ENCODE peak calls at places on chromosomes 12 and 14, in five cellular contexts. E is thoracic aorta, V is HCT116, C is GM12865, P is transverse colon. H is an unnamed sample.

GRCh38 chr12:4630262-4630661 is 18.6 kb downstream of the AKAP3 start:
- DNase-seq in E (no peak), V (no peak), C (no peak), P (no peak), H (no peak)

GRCh38 chr12:121649403-121649802 is 20.1 kb downstream of the MORN3 start:
- DNase-seq in P (no peak), V (no peak), C (no peak), E (no peak), H (no peak)

GRCh38 chr12:39959467-39959866 is 146.4 kb downstream of the SLC2A13 start:
- DNase-seq in C (no peak), V (no peak), E (no peak), P (no peak), H (no peak)

GRCh38 chr14:64541261-64541970 is 875 bp downstream of the HSPA2 start:
- DNase-seq in V (no peak), E (no peak), P (peak), C (peak), H (no peak)

GRCh38 chr14:81246561-81247270 is 26.0 kb upstream of the GTF2A1 start:
- DNase-seq in E (no peak), P (no peak), C (no peak), V (no peak), H (peak)

GRCh38 chr12:65171073-65171472 is 1.7 kb downstream of the LEMD3 start:
- DNase-seq in V (no peak), E (no peak), P (no peak), C (no peak), H (no peak)

GRCh38 chr14:74018029-74018703 is 922 bp downstream of the ENTPD5 start:
- DNase-seq in C (no peak), E (no peak), V (no peak), P (no peak), H (no peak)

GRCh38 chr12:14841761-14842160 is 1.6 kb downstream of the ART4 start:
- DNase-seq in C (no peak), E (peak), P (peak), V (no peak), H (no peak)

GRCh38 chr14:100622234-100622633 is 35.0 kb upstream of the BEGAIN start:
- DNase-seq in P (peak), E (no peak), C (no peak), V (no peak), H (no peak)

GRCh38 chr12:65318186-65318685 is 39.8 kb downstream of the MSRB3 start:
- DNase-seq in C (no peak), V (no peak), E (no peak), P (no peak), H (no peak)

GRCh38 chr14:105364100-105364708 is 34.1 kb upstream of the TEX22 start:
- DNase-seq in E (no peak), V (no peak), P (peak), C (no peak), H (peak)

GRCh38 chr12:130593056-130593455 is 123.0 kb downstream of the RIMBP2 start:
- DNase-seq in C (no peak), V (no peak), E (no peak), P (no peak), H (no peak)

GRCh38 chr12:8609061-8609570 is 3.5 kb downstream of the AICDA start:
- DNase-seq in C (peak), E (no peak), P (no peak), V (peak), H (no peak)

GRCh38 chr14:36747411-36748184 is 85.9 kb downstream of the PAX9 start:
- DNase-seq in C (no peak), E (no peak), V (no peak), P (no peak), H (peak)

GRCh38 chr14:35250319-35250718 is 41.9 kb upstream of the PSMA6 start:
- DNase-seq in E (no peak), V (no peak), P (no peak), C (no peak), H (no peak)

GRCh38 chr12:25376392-25376791 is 125.7 kb upstream of the KRAS start:
- DNase-seq in P (no peak), V (no peak), E (no peak), C (no peak), H (no peak)

GRCh38 chr12:51914034-51914923 is 7.0 kb downstream of the ACVRL1 start:
- DNase-seq in E (no peak), P (no peak), C (no peak), V (no peak), H (no peak)
- H3K4me3 ChIP-seq in E (no peak), P (no peak), C (no peak), V (no peak), H (no peak)

GRCh38 chr14:31418440-31418839 is 1.9 kb downstream of the HEATR5A start:
- DNase-seq in P (no peak), V (no peak), E (no peak), C (no peak), H (no peak)

GRCh38 chr14:31420013-31420318 is 384 bp downstream of the HEATR5A start:
- DNase-seq in P (peak), C (peak), E (no peak), V (no peak), H (no peak)

GRCh38 chr14:31419179-31420012 is 954 bp downstream of the HEATR5A start:
- DNase-seq in V (no peak), E (no peak), P (no peak), C (no peak), H (no peak)

GRCh38 chr14:31420319-31421081 is at the start of gene HEATR5A:
- DNase-seq in E (peak), P (peak), V (peak), C (peak), H (peak)

GRCh38 chr14:31421200-31421599 is 850 bp upstream of the HEATR5A start:
- DNase-seq in C (no peak), V (no peak), E (no peak), P (no peak), H (no peak)
- H3K4me3 ChIP-seq in C (peak), V (peak), E (peak), P (no peak), H (peak)

DNA sequence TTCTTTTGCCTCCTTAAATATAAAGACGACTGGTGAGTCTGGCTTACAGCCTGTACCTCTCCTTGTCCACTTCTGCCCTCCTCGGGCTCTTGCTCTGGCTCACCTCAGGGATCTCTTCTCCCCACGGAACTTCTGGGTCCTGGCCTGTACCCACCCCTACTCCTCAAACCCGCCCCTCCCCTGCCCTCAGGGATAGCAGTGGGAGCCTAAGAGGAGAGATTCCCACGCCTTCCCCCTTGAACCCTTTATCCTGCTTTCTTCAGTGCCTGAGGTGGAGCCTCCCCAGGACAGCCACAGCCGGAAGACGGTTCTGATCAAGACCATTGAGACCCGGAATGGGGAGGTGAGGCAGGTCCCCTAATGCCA is 2.7 kb downstream of the PRPH start:
- DNase-seq in P (no peak), C (no peak), V (no peak), E (no peak), H (no peak)
- H3K4me3 ChIP-seq in P (peak), C (no peak), V (peak), E (no peak), H (no peak)

GRCh38 chr14:75064205-75064567 is 362 bp upstream of the ACYP1 start:
- DNase-seq in E (no peak), P (no peak), C (no peak), V (no peak), H (no peak)
- H3K4me3 ChIP-seq in E (peak), P (peak), C (peak), V (peak), H (peak)

GRCh38 chr12:76428117-76428516 is 79.9 kb upstream of the BBS10 start:
- DNase-seq in V (no peak), C (no peak), E (no peak), P (no peak), H (no peak)

GRCh38 chr12:76432733-76433132 is 84.5 kb upstream of the BBS10 start:
- DNase-seq in V (no peak), E (no peak), C (no peak), P (no peak), H (no peak)
- H3K4me3 ChIP-seq in V (no peak), E (no peak), C (no peak), P (no peak), H (no peak)

DNA sequence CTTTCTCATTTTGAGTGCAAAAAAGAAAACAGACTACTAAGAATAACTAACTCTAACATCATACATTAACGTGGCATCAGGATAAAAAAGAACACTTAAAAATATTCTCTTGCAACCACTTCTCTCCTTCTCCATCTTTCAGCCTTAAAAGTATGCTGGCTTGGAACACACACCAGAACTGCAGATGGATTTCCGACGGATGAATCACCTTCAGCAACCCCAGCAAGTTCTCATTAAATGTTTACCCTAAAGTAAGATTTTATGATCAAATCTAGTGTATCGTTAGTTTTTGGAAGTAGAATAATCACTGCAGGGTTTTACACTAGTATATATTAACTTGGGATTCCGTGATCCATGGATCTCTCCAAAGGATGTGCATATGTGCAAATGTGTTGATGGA is 1.2 kb downstream of the NEK9 start:
- DNase-seq in C (no peak), P (no peak), V (no peak), E (no peak), H (no peak)
- H3K4me3 ChIP-seq in C (peak), P (peak), V (peak), E (peak), H (peak)

GRCh38 chr12:123094349-123095073 is 56.4 kb downstream of the PITPNM2 start:
- DNase-seq in V (peak), P (peak), E (no peak), C (no peak), H (no peak)
- H3K4me3 ChIP-seq in V (no peak), P (no peak), E (peak), C (no peak), H (no peak)

GRCh38 chr14:60964901-60965300 is 16.0 kb downstream of the TRMT5 start:
- DNase-seq in E (no peak), P (no peak), C (no peak), V (no peak), H (no peak)

GRCh38 chr14:60968099-60968498 is 12.8 kb downstream of the TRMT5 start:
- DNase-seq in E (no peak), P (no peak), V (no peak), C (no peak), H (no peak)

GRCh38 chr14:60968671-60969070 is 12.2 kb downstream of the TRMT5 start:
- DNase-seq in E (no peak), V (no peak), P (no peak), C (no peak), H (no peak)

GRCh38 chr14:60963761-60964160 is 17.1 kb downstream of the TRMT5 start:
- DNase-seq in V (no peak), E (no peak), C (no peak), P (no peak), H (no peak)

DNA sequence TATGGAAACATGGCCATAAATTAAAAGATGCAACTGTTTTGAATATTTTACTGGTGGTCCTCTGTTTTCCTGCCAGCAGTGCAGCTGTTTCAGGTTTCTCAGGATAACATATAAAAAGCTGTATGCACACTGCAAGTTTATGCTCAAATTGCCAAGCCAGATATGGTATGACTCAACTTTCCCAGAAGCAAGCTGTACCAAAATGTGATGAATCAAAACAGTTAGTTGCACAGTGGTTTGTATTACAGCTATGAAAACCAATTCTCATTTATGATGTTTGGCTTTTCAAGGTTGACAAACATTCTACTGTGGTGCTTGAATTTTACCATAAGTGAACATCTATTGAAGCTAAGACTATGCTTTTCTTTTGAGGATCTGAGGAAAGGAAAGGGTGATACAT is 15.5 kb downstream of the TRMT5 start:
- DNase-seq in V (no peak), E (no peak), C (no peak), P (no peak), H (no peak)
- H3K4me3 ChIP-seq in V (no peak), E (no peak), C (no peak), P (no peak), H (no peak)

GRCh38 chr12:6368906-6369525 is 6.3 kb downstream of the SCNN1A start:
- DNase-seq in P (no peak), V (no peak), C (no peak), E (no peak), H (no peak)
- H3K4me3 ChIP-seq in P (no peak), V (peak), C (no peak), E (no peak), H (no peak)

H was measured in Jurkat, Clone E6-1.